ENCODE peak calls at places on chromosomes 7 and 10, in four cellular contexts. One of them, this sample, is unnamed.

GRCh38 chr7:54560726-54561125 is 18.6 kb downstream of the VSTM2A start:
- DNase-seq in fibroblast of lung: no peak
- DNase-seq in adrenal gland: no peak
- DNase-seq in COR-L47: no peak
- DNase-seq in this sample: no peak

GRCh38 chr7:94701555-94701973 is 45.6 kb upstream of the SGCE start:
- DNase-seq in fibroblast of lung: peak
- DNase-seq in adrenal gland: no peak
- DNase-seq in COR-L47: no peak
- DNase-seq in this sample: peak

GRCh38 chr7:158078161-158078910 is 509.3 kb downstream of the PTPRN2 start:
- DNase-seq in fibroblast of lung: no peak
- DNase-seq in adrenal gland: no peak
- DNase-seq in COR-L47: peak
- DNase-seq in this sample: no peak

GRCh38 chr7:22137466-22137865 is 191.8 kb upstream of the CDCA7L start:
- DNase-seq in fibroblast of lung: peak
- DNase-seq in adrenal gland: no peak
- DNase-seq in COR-L47: no peak
- DNase-seq in this sample: no peak

GRCh38 chr7:36792421-36792820 is 68.1 kb upstream of the AOAH start:
- DNase-seq in fibroblast of lung: no peak
- DNase-seq in adrenal gland: no peak
- DNase-seq in COR-L47: no peak
- DNase-seq in this sample: no peak

GRCh38 chr10:120402358-120402757 is 54.7 kb upstream of the PLPP4 start:
- DNase-seq in fibroblast of lung: no peak
- DNase-seq in adrenal gland: no peak
- DNase-seq in COR-L47: no peak
- DNase-seq in this sample: no peak

GRCh38 chr10:20582041-20582440 is 315.1 kb downstream of the NEBL start:
- DNase-seq in fibroblast of lung: no peak
- DNase-seq in adrenal gland: no peak
- DNase-seq in COR-L47: no peak
- DNase-seq in this sample: no peak

GRCh38 chr10:129031233-129032150 is 435.5 kb upstream of the MGMT start:
- DNase-seq in fibroblast of lung: peak
- DNase-seq in adrenal gland: peak
- DNase-seq in COR-L47: no peak
- DNase-seq in this sample: peak

GRCh38 chr10:121243899-121244241 is 354.4 kb downstream of the FGFR2 start:
- DNase-seq in fibroblast of lung: no peak
- DNase-seq in adrenal gland: no peak
- DNase-seq in COR-L47: no peak
- DNase-seq in this sample: no peak

GRCh38 chr7:53191836-53192443 is 156.5 kb downstream of the POM121L12 start:
- DNase-seq in fibroblast of lung: no peak
- DNase-seq in adrenal gland: no peak
- DNase-seq in COR-L47: no peak
- DNase-seq in this sample: no peak

GRCh38 chr10:93445097-93445960 is 36.8 kb downstream of the MYOF start:
- DNase-seq in fibroblast of lung: peak
- DNase-seq in adrenal gland: peak
- DNase-seq in COR-L47: peak
- DNase-seq in this sample: peak

GRCh38 chr10:118842826-118843624 is 88.3 kb upstream of the CACUL1 start:
- DNase-seq in fibroblast of lung: no peak
- DNase-seq in adrenal gland: no peak
- DNase-seq in COR-L47: no peak
- DNase-seq in this sample: no peak

GRCh38 chr10:43056568-43057011 is 20.3 kb upstream of the RET start:
- DNase-seq in fibroblast of lung: no peak
- DNase-seq in adrenal gland: no peak
- DNase-seq in COR-L47: no peak
- DNase-seq in this sample: no peak

GRCh38 chr7:30984359-30985107 is 20.8 kb downstream of the GHRHR start:
- DNase-seq in fibroblast of lung: peak
- DNase-seq in adrenal gland: peak
- DNase-seq in COR-L47: no peak
- DNase-seq in this sample: peak

GRCh38 chr10:86768431-86768830 is 12.0 kb downstream of the BMPR1A start:
- DNase-seq in fibroblast of lung: no peak
- DNase-seq in adrenal gland: no peak
- DNase-seq in COR-L47: no peak
- DNase-seq in this sample: no peak

GRCh38 chr10:124267911-124268549 is 150.7 kb downstream of the OAT start:
- DNase-seq in fibroblast of lung: no peak
- DNase-seq in adrenal gland: no peak
- DNase-seq in COR-L47: no peak
- DNase-seq in this sample: no peak